ENCODE peak calls at places on chromosome 13, in ten cellular contexts. A, G, H, Z, X, B, J, V, P and C are unnamed samples.

GRCh38 chr13:71771144-71771543 is 95.9 kb downstream of the DACH1 start:
- DNase-seq in A (no peak), G (no peak), H (no peak), Z (no peak), X (no peak), B (no peak), J (no peak), V (no peak), P (no peak), C (no peak)

GRCh38 chr13:27110056-27110746 is 61.4 kb downstream of the USP12 start:
- DNase-seq in A (no peak), G (no peak), H (no peak), Z (no peak), X (no peak), B (no peak), J (no peak), V (no peak), P (no peak), C (no peak)

GRCh38 chr13:27194895-27195764 is 23.5 kb upstream of the USP12 start:
- DNase-seq in A (no peak), G (peak), H (peak), Z (peak), X (no peak), B (peak), J (no peak), V (no peak), P (peak), C (no peak)

GRCh38 chr13:70960841-70961443 is 852.7 kb upstream of the KLHL1 start:
- DNase-seq in A (no peak), G (peak), H (peak), Z (no peak), X (no peak), B (peak), J (no peak), V (peak), P (peak), C (peak)

GRCh38 chr13:40446365-40446764 is 220.1 kb downstream of the FOXO1 start:
- DNase-seq in A (no peak), G (peak), H (no peak), Z (no peak), X (no peak), B (no peak), J (no peak), V (no peak), P (no peak), C (no peak)

GRCh38 chr13:102838273-102838672 is 7.6 kb upstream of the ERCC5 start:
- DNase-seq in A (no peak), G (no peak), H (no peak), Z (no peak), X (no peak), B (no peak), J (no peak), V (no peak), P (no peak), C (no peak)

GRCh38 chr13:27583645-27584044 is 36.7 kb downstream of the LNX2 start:
- DNase-seq in A (no peak), G (peak), H (no peak), Z (no peak), X (peak), B (peak), J (no peak), V (no peak), P (peak), C (no peak)

GRCh38 chr13:30796833-30797601 is 61.7 kb downstream of the ALOX5AP start:
- DNase-seq in A (no peak), G (peak), H (no peak), Z (no peak), X (no peak), B (peak), J (no peak), V (no peak), P (peak), C (peak)

GRCh38 chr13:40875048-40875447 is 85.6 kb downstream of the SLC25A15 start:
- DNase-seq in A (no peak), G (no peak), H (no peak), Z (no peak), X (no peak), B (no peak), J (no peak), V (no peak), P (no peak), C (no peak)

GRCh38 chr13:75305057-75305456 is 176.9 kb downstream of the TBC1D4 start:
- DNase-seq in A (no peak), G (peak), H (no peak), Z (no peak), X (no peak), B (peak), J (no peak), V (no peak), P (peak), C (no peak)

GRCh38 chr13:51451467-51452390 is 1.1 kb downstream of the INTS6 start:
- DNase-seq in A (peak), G (peak), H (peak), Z (peak), X (peak), B (peak), J (no peak), V (peak), P (peak), C (peak)

GRCh38 chr13:50936681-50937080 is 27.1 kb downstream of the RNASEH2B start:
- DNase-seq in A (no peak), G (peak), H (no peak), Z (no peak), X (no peak), B (no peak), J (no peak), V (no peak), P (peak), C (no peak)

GRCh38 chr13:99033814-99034213 is 56.0 kb upstream of the DOCK9 start:
- DNase-seq in A (no peak), G (peak), H (no peak), Z (peak), X (no peak), B (no peak), J (no peak), V (no peak), P (peak), C (no peak)

GRCh38 chr13:110062077-110062776 is 244.7 kb downstream of the COL4A1 start:
- DNase-seq in A (peak), G (no peak), H (peak), Z (no peak), X (no peak), B (no peak), J (no peak), V (no peak), P (no peak), C (no peak)

GRCh38 chr13:89806594-89806993 is 1540.9 kb upstream of the MIR17HG start:
- DNase-seq in A (no peak), G (no peak), H (no peak), Z (no peak), X (no peak), B (no peak), J (no peak), V (no peak), P (no peak), C (no peak)

GRCh38 chr13:82688400-82688999 is 1193.8 kb downstream of the SLITRK1 start:
- DNase-seq in A (no peak), G (peak), H (no peak), Z (no peak), X (no peak), B (no peak), J (no peak), V (no peak), P (peak), C (peak)

GRCh38 chr13:63124863-63125262 is 1709.2 kb upstream of the PCDH20 start:
- DNase-seq in A (no peak), G (peak), H (no peak), Z (no peak), X (no peak), B (no peak), J (no peak), V (no peak), P (peak), C (peak)

GRCh38 chr13:113761136-113761535 is 2.1 kb downstream of the TMEM255B start:
- DNase-seq in A (no peak), G (no peak), H (no peak), Z (no peak), X (no peak), B (no peak), J (no peak), V (no peak), P (no peak), C (no peak)

GRCh38 chr13:35857769-35858168 is 273.4 kb downstream of the DCLK1 start:
- DNase-seq in A (no peak), G (peak), H (no peak), Z (no peak), X (no peak), B (peak), J (no peak), V (no peak), P (peak), C (no peak)

GRCh38 chr13:100290165-100290801 is 201.4 kb downstream of the PCCA start:
- DNase-seq in A (no peak), G (peak), H (no peak), Z (no peak), X (no peak), B (no peak), J (peak), V (no peak), P (peak), C (no peak)

GRCh38 chr13:110001622-110002275 is 215.4 kb upstream of the IRS2 start:
- DNase-seq in A (no peak), G (peak), H (no peak), Z (no peak), X (no peak), B (peak), J (peak), V (no peak), P (peak), C (no peak)

GRCh38 chr13:43986395-43986794 is 106.7 kb downstream of the LACC1 start:
- DNase-seq in A (no peak), G (no peak), H (no peak), Z (no peak), X (no peak), B (no peak), J (no peak), V (no peak), P (no peak), C (no peak)

GRCh38 chr13:59890064-59890463 is 273.7 kb downstream of the DIAPH3 start:
- DNase-seq in A (no peak), G (peak), H (no peak), Z (no peak), X (no peak), B (no peak), J (no peak), V (no peak), P (peak), C (no peak)

GRCh38 chr13:101544979-101545378 is 92.5 kb downstream of the ITGBL1 start:
- DNase-seq in A (no peak), G (no peak), H (no peak), Z (no peak), X (no peak), B (no peak), J (no peak), V (no peak), P (no peak), C (no peak)

GRCh38 chr13:77701305-77701704 is 3.8 kb downstream of the SLAIN1 start:
- DNase-seq in A (no peak), G (no peak), H (no peak), Z (no peak), X (no peak), B (no peak), J (no peak), V (no peak), P (no peak), C (no peak)
- H3K4me3 ChIP-seq in A (no peak), G (no peak), H (no peak), Z (no peak), X (no peak), B (no peak), J (no peak), V (no peak), P (no peak), C (no peak)

GRCh38 chr13:94411747-94412146 is 67.7 kb downstream of the DCT start:
- DNase-seq in A (no peak), G (no peak), H (no peak), Z (no peak), X (no peak), B (no peak), J (no peak), V (no peak), P (no peak), C (no peak)
- TF ChIP-seq CTCF in A (no peak), G (no peak), H (no peak), Z (no peak), X (no peak), B (no peak), J (no peak), V (no peak), P (no peak), C (no peak)

DNA sequence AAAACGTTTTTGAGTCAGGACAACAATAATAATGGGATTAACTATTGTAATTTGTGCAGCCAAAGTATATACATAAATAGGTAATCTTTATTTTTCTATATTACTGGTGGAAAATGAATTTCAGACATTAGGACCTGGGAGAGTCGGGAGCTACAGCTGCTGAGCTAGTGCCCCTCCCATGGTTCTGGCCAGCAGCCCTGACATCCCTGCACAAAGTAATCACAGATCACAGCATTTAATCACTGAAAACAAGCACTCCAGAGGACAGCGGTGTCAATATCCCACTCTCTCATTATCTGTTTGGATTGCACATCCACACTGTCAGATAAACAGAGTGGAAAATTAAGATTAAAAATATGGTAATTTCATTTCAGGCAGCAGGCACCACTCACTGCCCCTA is 254.0 kb upstream of the SOX21 start:
- DNase-seq in A (no peak), G (no peak), H (no peak), Z (no peak), X (no peak), B (no peak), J (no peak), V (no peak), P (no peak), C (no peak)
- H3K4me3 ChIP-seq in A (no peak), G (no peak), H (no peak), Z (no peak), X (no peak), B (no peak), J (no peak), V (no peak), P (no peak), C (no peak)

GRCh38 chr13:25466880-25467279 is 95.1 kb downstream of the ATP8A2 start:
- DNase-seq in A (no peak), G (no peak), H (no peak), Z (no peak), X (no peak), B (no peak), J (no peak), V (no peak), P (no peak), C (no peak)

GRCh38 chr13:25473864-25474263 is 102.1 kb downstream of the ATP8A2 start:
- DNase-seq in A (no peak), G (no peak), H (no peak), Z (no peak), X (no peak), B (no peak), J (no peak), V (no peak), P (no peak), C (no peak)

GRCh38 chr13:25463496-25463895 is 91.7 kb downstream of the ATP8A2 start:
- DNase-seq in A (no peak), G (peak), H (no peak), Z (no peak), X (no peak), B (peak), J (no peak), V (no peak), P (no peak), C (no peak)

GRCh38 chr13:25469179-25469545 is 97.4 kb downstream of the ATP8A2 start:
- DNase-seq in A (no peak), G (no peak), H (no peak), Z (no peak), X (no peak), B (no peak), J (no peak), V (no peak), P (no peak), C (no peak)

GRCh38 chr13:25468330-25469178 is 96.8 kb downstream of the ATP8A2 start:
- DNase-seq in A (no peak), G (peak), H (no peak), Z (peak), X (no peak), B (no peak), J (no peak), V (no peak), P (peak), C (peak)
- TF ChIP-seq CTCF in A (no peak), G (no peak), H (no peak), Z (no peak), X (no peak), B (peak), J (no peak), V (no peak), P (no peak), C (no peak)